ENCODE peak calls at places on chromosomes 11 and 22, in eight cellular contexts. One of them, this sample, is unnamed.

GRCh38 chr11:84720706-84721402 is 906.3 kb downstream of the DLG2 start:
- DNase-seq in A549: no peak
- DNase-seq in K562: no peak
- DNase-seq in cardiac muscle cell: peak
- DNase-seq in BJ: no peak
- DNase-seq in foreskin fibroblast: peak
- DNase-seq in astrocyte of the cerebellum: no peak
- DNase-seq in astrocyte of the spinal cord: peak
- DNase-seq in this sample: no peak

GRCh38 chr11:119745776-119746535 is 17.0 kb upstream of the NECTIN1 start:
- DNase-seq in K562: no peak
- DNase-seq in astrocyte of the cerebellum: no peak
- DNase-seq in BJ: no peak
- DNase-seq in foreskin fibroblast: no peak
- DNase-seq in A549: no peak
- DNase-seq in cardiac muscle cell: no peak
- DNase-seq in astrocyte of the spinal cord: no peak
- DNase-seq in this sample: no peak

GRCh38 chr22:40586781-40587180 is 49.7 kb downstream of the MRTFA start:
- DNase-seq in cardiac muscle cell: no peak
- DNase-seq in astrocyte of the cerebellum: no peak
- DNase-seq in K562: no peak
- DNase-seq in BJ: no peak
- DNase-seq in astrocyte of the spinal cord: no peak
- DNase-seq in A549: no peak
- DNase-seq in foreskin fibroblast: no peak
- DNase-seq in this sample: no peak

GRCh38 chr22:42154731-42155543 is 24.3 kb upstream of the CYP2D6 start:
- DNase-seq in A549: no peak
- DNase-seq in K562: no peak
- DNase-seq in foreskin fibroblast: no peak
- DNase-seq in cardiac muscle cell: no peak
- DNase-seq in astrocyte of the cerebellum: no peak
- DNase-seq in astrocyte of the spinal cord: no peak
- DNase-seq in BJ: no peak
- DNase-seq in this sample: no peak

GRCh38 chr22:22168941-22169867 is 75.4 kb upstream of the VPREB1 start:
- DNase-seq in cardiac muscle cell: no peak
- DNase-seq in foreskin fibroblast: no peak
- DNase-seq in K562: no peak
- DNase-seq in BJ: no peak
- DNase-seq in A549: no peak
- DNase-seq in astrocyte of the cerebellum: no peak
- DNase-seq in astrocyte of the spinal cord: no peak
- DNase-seq in this sample: no peak

GRCh38 chr22:38098410-38099249 is 11.9 kb downstream of the BAIAP2L2 start:
- DNase-seq in astrocyte of the spinal cord: no peak
- DNase-seq in BJ: peak
- DNase-seq in A549: no peak
- DNase-seq in astrocyte of the cerebellum: no peak
- DNase-seq in cardiac muscle cell: peak
- DNase-seq in K562: no peak
- DNase-seq in foreskin fibroblast: peak
- DNase-seq in this sample: no peak

GRCh38 chr11:119179983-119180382 is 5.3 kb upstream of the NHERF4 start:
- DNase-seq in cardiac muscle cell: no peak
- DNase-seq in A549: no peak
- DNase-seq in BJ: no peak
- DNase-seq in K562: no peak
- DNase-seq in foreskin fibroblast: no peak
- DNase-seq in astrocyte of the cerebellum: no peak
- DNase-seq in astrocyte of the spinal cord: no peak
- DNase-seq in this sample: no peak

GRCh38 chr11:135006800-135007199 is 594.8 kb upstream of the B3GAT1 start:
- DNase-seq in foreskin fibroblast: no peak
- DNase-seq in A549: no peak
- DNase-seq in BJ: no peak
- DNase-seq in astrocyte of the cerebellum: no peak
- DNase-seq in cardiac muscle cell: no peak
- DNase-seq in astrocyte of the spinal cord: no peak
- DNase-seq in K562: no peak
- DNase-seq in this sample: no peak

GRCh38 chr11:12502041-12502440 is 124.7 kb downstream of the PARVA start:
- DNase-seq in foreskin fibroblast: peak
- DNase-seq in BJ: peak
- DNase-seq in astrocyte of the spinal cord: peak
- DNase-seq in cardiac muscle cell: peak
- DNase-seq in A549: no peak
- DNase-seq in K562: no peak
- DNase-seq in astrocyte of the cerebellum: peak
- DNase-seq in this sample: no peak

GRCh38 chr11:45665206-45665932 is at the start of gene CHST1:
- DNase-seq in cardiac muscle cell: peak
- DNase-seq in astrocyte of the cerebellum: no peak
- DNase-seq in foreskin fibroblast: peak
- DNase-seq in K562: no peak
- DNase-seq in A549: no peak
- DNase-seq in astrocyte of the spinal cord: peak
- DNase-seq in BJ: no peak
- DNase-seq in this sample: no peak

GRCh38 chr11:134349802-134350355 is 18.1 kb downstream of the GLB1L2 start:
- DNase-seq in foreskin fibroblast: no peak
- DNase-seq in astrocyte of the spinal cord: no peak
- DNase-seq in K562: no peak
- DNase-seq in cardiac muscle cell: no peak
- DNase-seq in A549: no peak
- DNase-seq in BJ: no peak
- DNase-seq in astrocyte of the cerebellum: no peak
- DNase-seq in this sample: no peak

GRCh38 chr22:19745155-19746133 is 15.1 kb upstream of the TBX1 start:
- DNase-seq in A549: no peak
- DNase-seq in foreskin fibroblast: no peak
- DNase-seq in astrocyte of the spinal cord: no peak
- DNase-seq in astrocyte of the cerebellum: no peak
- DNase-seq in K562: no peak
- DNase-seq in cardiac muscle cell: no peak
- DNase-seq in BJ: no peak
- DNase-seq in this sample: no peak

GRCh38 chr11:72084076-72084475 is 3.4 kb downstream of the LRRC51 start:
- DNase-seq in astrocyte of the cerebellum: no peak
- DNase-seq in cardiac muscle cell: no peak
- DNase-seq in foreskin fibroblast: peak
- DNase-seq in A549: no peak
- DNase-seq in astrocyte of the spinal cord: no peak
- DNase-seq in BJ: no peak
- DNase-seq in K562: no peak
- DNase-seq in this sample: no peak

GRCh38 chr11:72338266-72338665 is 94.3 kb upstream of the PHOX2A start:
- DNase-seq in astrocyte of the spinal cord: no peak
- DNase-seq in foreskin fibroblast: no peak
- DNase-seq in BJ: no peak
- DNase-seq in A549: no peak
- DNase-seq in K562: no peak
- DNase-seq in cardiac muscle cell: no peak
- DNase-seq in astrocyte of the cerebellum: no peak
- DNase-seq in this sample: no peak

GRCh38 chr11:122703541-122704272 is 48.2 kb downstream of the UBASH3B start:
- DNase-seq in A549: no peak
- DNase-seq in BJ: no peak
- DNase-seq in astrocyte of the spinal cord: peak
- DNase-seq in K562: no peak
- DNase-seq in cardiac muscle cell: no peak
- DNase-seq in astrocyte of the cerebellum: no peak
- DNase-seq in foreskin fibroblast: no peak
- DNase-seq in this sample: no peak

GRCh38 chr22:29531419-29531818 is 22.1 kb downstream of the THOC5 start:
- DNase-seq in BJ: no peak
- DNase-seq in cardiac muscle cell: no peak
- DNase-seq in K562: no peak
- DNase-seq in foreskin fibroblast: peak
- DNase-seq in A549: no peak
- DNase-seq in astrocyte of the spinal cord: no peak
- DNase-seq in astrocyte of the cerebellum: no peak
- DNase-seq in this sample: no peak

GRCh38 chr22:17775781-17776470 is 1.7 kb upstream of the BID start:
- DNase-seq in BJ: no peak
- DNase-seq in astrocyte of the spinal cord: no peak
- DNase-seq in astrocyte of the cerebellum: no peak
- DNase-seq in foreskin fibroblast: no peak
- DNase-seq in A549: no peak
- DNase-seq in K562: no peak
- DNase-seq in cardiac muscle cell: no peak
- DNase-seq in this sample: no peak

GRCh38 chr11:115180272-115180671 is 323.9 kb downstream of the CADM1 start:
- DNase-seq in foreskin fibroblast: no peak
- DNase-seq in K562: no peak
- DNase-seq in astrocyte of the spinal cord: no peak
- DNase-seq in BJ: no peak
- DNase-seq in A549: no peak
- DNase-seq in astrocyte of the cerebellum: no peak
- DNase-seq in cardiac muscle cell: no peak
- DNase-seq in this sample: no peak

GRCh38 chr11:112797072-112797471 is 164.1 kb upstream of the NCAM1 start:
- DNase-seq in BJ: no peak
- DNase-seq in astrocyte of the cerebellum: no peak
- DNase-seq in cardiac muscle cell: no peak
- DNase-seq in A549: no peak
- DNase-seq in foreskin fibroblast: no peak
- DNase-seq in astrocyte of the spinal cord: no peak
- DNase-seq in K562: no peak
- DNase-seq in this sample: no peak

GRCh38 chr11:60169264-60169915 is 13.5 kb downstream of the MS4A6A start:
- DNase-seq in cardiac muscle cell: peak
- DNase-seq in foreskin fibroblast: no peak
- DNase-seq in A549: peak
- DNase-seq in BJ: no peak
- DNase-seq in astrocyte of the cerebellum: no peak
- DNase-seq in astrocyte of the spinal cord: peak
- DNase-seq in K562: peak
- DNase-seq in this sample: no peak

GRCh38 chr11:64490562-64491216 is 100.3 kb upstream of the SLC22A12 start:
- DNase-seq in K562: no peak
- DNase-seq in astrocyte of the cerebellum: no peak
- DNase-seq in BJ: no peak
- DNase-seq in astrocyte of the spinal cord: no peak
- DNase-seq in A549: no peak
- DNase-seq in cardiac muscle cell: no peak
- DNase-seq in foreskin fibroblast: no peak
- DNase-seq in this sample: no peak

GRCh38 chr22:35411112-35411511 is 11.2 kb downstream of the MCM5 start:
- DNase-seq in A549: no peak
- DNase-seq in K562: no peak
- DNase-seq in astrocyte of the cerebellum: no peak
- DNase-seq in cardiac muscle cell: no peak
- DNase-seq in BJ: no peak
- DNase-seq in astrocyte of the spinal cord: no peak
- DNase-seq in foreskin fibroblast: no peak
- DNase-seq in this sample: no peak
- TF ChIP-seq CTCF in A549: no peak
- TF ChIP-seq CTCF in K562: no peak
- TF ChIP-seq CTCF in astrocyte of the cerebellum: no peak
- TF ChIP-seq CTCF in cardiac muscle cell: no peak
- TF ChIP-seq CTCF in BJ: no peak
- TF ChIP-seq CTCF in astrocyte of the spinal cord: peak
- TF ChIP-seq CTCF in foreskin fibroblast: no peak
- TF ChIP-seq CTCF in this sample: no peak

DNA sequence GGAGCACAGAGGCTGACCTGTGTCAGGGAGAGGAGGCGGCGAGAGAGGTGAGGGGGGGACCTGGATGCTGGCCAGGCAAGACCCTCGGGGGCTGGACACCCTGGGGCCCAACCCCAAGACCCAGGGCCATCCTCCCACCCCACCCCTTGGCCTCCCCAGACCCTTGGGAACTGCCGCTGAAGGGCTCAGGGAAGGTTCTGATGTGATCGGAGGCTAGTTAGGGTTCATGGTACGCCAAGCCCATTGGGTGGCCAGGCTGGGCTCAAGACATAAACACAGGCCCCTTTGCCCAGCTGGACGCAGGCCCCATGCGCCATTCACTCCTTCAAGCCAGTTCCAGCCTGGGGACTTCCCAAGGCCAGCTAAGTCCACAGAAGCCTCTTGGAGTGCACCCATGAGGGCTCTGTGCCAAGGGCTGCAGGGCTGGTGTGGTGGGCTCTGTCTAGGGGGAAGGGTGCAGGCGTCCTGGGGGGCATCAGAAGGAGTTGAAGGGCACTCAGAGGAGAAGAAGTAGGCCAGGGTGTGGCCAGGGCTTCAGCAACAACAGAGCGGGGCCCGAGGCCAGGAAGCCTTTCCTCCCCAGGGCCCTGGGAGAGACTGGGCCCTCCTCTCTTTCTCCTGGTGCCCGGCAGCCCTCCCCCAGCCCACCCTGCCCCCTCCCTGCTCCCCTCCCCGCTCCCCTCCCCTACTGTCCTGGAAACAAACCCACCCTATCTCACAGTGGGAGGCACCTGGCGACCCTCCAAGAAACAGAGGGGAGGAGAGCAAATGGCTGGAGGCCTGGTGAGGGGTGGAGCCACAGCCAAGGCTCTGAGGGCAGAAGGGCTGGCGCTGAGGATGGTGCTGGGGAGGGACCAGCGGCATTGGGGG is 12.9 kb downstream of the TSPAN32 start:
- DNase-seq in BJ: no peak
- DNase-seq in foreskin fibroblast: peak
- DNase-seq in A549: no peak
- DNase-seq in cardiac muscle cell: peak
- DNase-seq in astrocyte of the spinal cord: peak
- DNase-seq in K562: no peak
- DNase-seq in astrocyte of the cerebellum: peak
- DNase-seq in this sample: no peak
- H3K4me3 ChIP-seq in BJ: no peak
- H3K4me3 ChIP-seq in foreskin fibroblast: no peak
- H3K4me3 ChIP-seq in A549: no peak
- H3K4me3 ChIP-seq in cardiac muscle cell: no peak
- H3K4me3 ChIP-seq in astrocyte of the spinal cord: no peak
- H3K4me3 ChIP-seq in K562: no peak
- H3K4me3 ChIP-seq in astrocyte of the cerebellum: no peak
- H3K4me3 ChIP-seq in this sample: no peak

GRCh38 chr11:17668166-17668565 is 51.2 kb upstream of the MYOD1 start:
- DNase-seq in astrocyte of the cerebellum: no peak
- DNase-seq in A549: no peak
- DNase-seq in cardiac muscle cell: no peak
- DNase-seq in foreskin fibroblast: no peak
- DNase-seq in BJ: no peak
- DNase-seq in astrocyte of the spinal cord: no peak
- DNase-seq in K562: no peak
- DNase-seq in this sample: no peak
- TF ChIP-seq CTCF in astrocyte of the cerebellum: no peak
- TF ChIP-seq CTCF in A549: no peak
- TF ChIP-seq CTCF in cardiac muscle cell: no peak
- TF ChIP-seq CTCF in foreskin fibroblast: no peak
- TF ChIP-seq CTCF in BJ: no peak
- TF ChIP-seq CTCF in astrocyte of the spinal cord: no peak
- TF ChIP-seq CTCF in K562: no peak
- TF ChIP-seq CTCF in this sample: no peak

DNA sequence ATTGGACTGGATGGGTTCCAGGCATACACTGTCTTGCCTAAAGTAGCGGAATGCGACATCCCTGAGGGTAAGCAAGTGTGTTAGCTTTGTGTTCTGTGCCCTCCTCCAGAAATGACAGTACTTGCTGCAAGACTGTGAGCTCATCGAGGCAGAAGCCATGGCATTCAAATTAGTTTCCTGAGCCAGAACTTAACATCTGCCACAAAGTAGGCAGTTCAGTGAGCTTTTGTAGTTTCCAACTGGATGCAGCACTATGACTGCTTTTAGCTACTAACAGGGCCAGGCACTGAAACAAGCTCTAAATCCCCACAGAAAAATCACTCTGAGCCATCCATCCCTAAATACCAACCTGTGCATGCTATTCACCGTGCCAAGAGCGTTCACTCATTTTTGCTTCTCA is 1.2 kb upstream of the FAR1 start:
- DNase-seq in BJ: peak
- DNase-seq in cardiac muscle cell: no peak
- DNase-seq in K562: no peak
- DNase-seq in astrocyte of the cerebellum: no peak
- DNase-seq in foreskin fibroblast: peak
- DNase-seq in astrocyte of the spinal cord: peak
- DNase-seq in A549: no peak
- DNase-seq in this sample: no peak
- H3K4me3 ChIP-seq in BJ: no peak
- H3K4me3 ChIP-seq in cardiac muscle cell: peak
- H3K4me3 ChIP-seq in K562: no peak
- H3K4me3 ChIP-seq in astrocyte of the cerebellum: peak
- H3K4me3 ChIP-seq in foreskin fibroblast: peak
- H3K4me3 ChIP-seq in astrocyte of the spinal cord: peak
- H3K4me3 ChIP-seq in A549: peak
- H3K4me3 ChIP-seq in this sample: no peak

This sample was measured in AG04449.